ENCODE peak calls at places on chromosomes 2 and 18, in four cellular contexts. O is GM12878, F is small intestine, L is HAP-1. R is an unnamed sample. For H3K9me3, the result is how much of the 10 kb centered on the place peaks cover.

GRCh38 chr2:21501344-21502027 is 377.7 kb downstream of the TDRD15 start:
- DNase-seq in O (no peak), F (no peak), L (no peak), R (no peak)

GRCh38 chr18:13217971-13218375 is 587 bp upstream of the LDLRAD4 start:
- DNase-seq in O (no peak), F (peak), L (no peak), R (no peak)

GRCh38 chr2:209663149-209663548 is 108.5 kb upstream of the UNC80 start:
- DNase-seq in O (no peak), F (no peak), L (no peak), R (no peak)

GRCh38 chr2:9112079-9112721 is 94.4 kb upstream of the ASAP2 start:
- DNase-seq in O (no peak), F (no peak), L (no peak), R (no peak)

GRCh38 chr2:170271340-170271739 is 93.4 kb downstream of the MYO3B start:
- DNase-seq in O (no peak), F (no peak), L (no peak), R (no peak)

GRCh38 chr2:24785704-24786321 is 7.4 kb downstream of the PTRHD1 start:
- DNase-seq in O (peak), F (no peak), L (no peak), R (no peak)

GRCh38 chr2:100237770-100238169 is 84.5 kb downstream of the LONRF2 start:
- DNase-seq in O (no peak), F (no peak), L (no peak), R (no peak)

GRCh38 chr2:38440655-38441054 is 63.6 kb upstream of the ATL2 start:
- DNase-seq in O (no peak), F (peak), L (no peak), R (no peak)

GRCh38 chr18:10519999-10520935 is 5.6 kb upstream of the NAPG start:
- DNase-seq in O (peak), F (peak), L (peak), R (no peak)

GRCh38 chr2:161146209-161146775 is 13.9 kb upstream of the TANK start:
- DNase-seq in O (no peak), F (no peak), L (no peak), R (no peak)
- H3K9me3 ChIP-seq in O (under half), F (under half), L (under half), R (under half)

GRCh38 chr2:16196687-16197503 is 256.5 kb downstream of the MYCN start:
- DNase-seq in O (no peak), F (peak), L (peak), R (no peak)
- H3K9me3 ChIP-seq in O (under half), F (under half), L (under half), R (under half)

GRCh38 chr2:56803596-56803995 is 619.8 kb downstream of the CCDC85A start:
- DNase-seq in O (no peak), F (no peak), L (no peak), R (no peak)

GRCh38 chr2:56801214-56801613 is 617.4 kb downstream of the CCDC85A start:
- DNase-seq in O (no peak), F (no peak), L (no peak), R (no peak)

GRCh38 chr2:56806924-56807323 is 623.1 kb downstream of the CCDC85A start:
- DNase-seq in O (no peak), F (no peak), L (no peak), R (no peak)

DNA sequence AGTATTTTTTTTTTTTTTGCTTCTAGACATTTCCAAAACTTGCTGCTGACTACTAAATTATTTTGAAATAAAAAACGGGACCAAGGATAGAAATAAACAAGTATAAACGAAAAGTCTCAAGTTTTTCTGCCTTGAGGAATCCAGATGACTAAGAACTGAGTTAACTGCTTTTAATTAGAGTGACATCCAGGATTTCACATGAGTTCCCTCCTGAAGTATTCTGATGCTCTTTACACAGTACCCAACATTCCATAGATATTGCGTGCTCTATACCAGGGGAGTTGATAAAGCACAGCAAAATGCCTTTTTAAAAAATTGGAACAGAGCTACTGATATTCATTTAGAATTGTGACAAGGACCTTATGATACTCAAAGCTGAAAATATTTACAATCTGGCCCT is 618.0 kb downstream of the CCDC85A start:
- DNase-seq in O (no peak), F (no peak), L (no peak), R (no peak)
- H3K9me3 ChIP-seq in O (under half), F (under half), L (under half), R (under half)

GRCh38 chr18:71038196-71038595 is 749.4 kb downstream of the SOCS6 start:
- DNase-seq in O (no peak), F (no peak), L (no peak), R (no peak)

GRCh38 chr18:71040161-71040560 is 751.3 kb downstream of the SOCS6 start:
- DNase-seq in O (no peak), F (no peak), L (no peak), R (no peak)

GRCh38 chr18:71036783-71037182 is 747.9 kb downstream of the SOCS6 start:
- DNase-seq in O (no peak), F (no peak), L (no peak), R (no peak)
- H3K9me3 ChIP-seq in O (under half), F (under half), L (under half), R (under half)

DNA sequence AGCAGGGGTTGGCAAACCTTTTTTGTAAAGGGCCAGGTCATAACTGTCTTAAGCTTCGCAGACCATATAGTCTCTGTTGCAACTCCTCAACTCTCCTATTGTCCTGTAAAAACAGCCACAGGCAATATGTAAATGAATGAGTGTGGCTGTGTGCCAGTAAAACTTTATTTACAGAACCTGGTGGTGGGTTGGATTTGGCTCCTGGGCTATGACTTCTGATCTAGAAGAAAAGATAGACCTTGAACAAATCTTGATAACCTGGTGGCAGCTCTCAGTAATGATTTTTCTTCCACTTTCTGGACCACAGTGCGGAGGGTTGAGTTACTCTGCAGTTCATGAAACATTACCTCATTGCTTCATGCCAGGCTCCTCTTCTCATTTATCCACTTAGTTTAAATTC is 139.3 kb downstream of the MYCN start:
- DNase-seq in O (no peak), F (peak), L (peak), R (no peak)
- H3K9me3 ChIP-seq in O (under half), F (under half), L (under half), R (under half)

GRCh38 chr2:108946442-108946841 is 42.6 kb downstream of the EDAR start:
- DNase-seq in O (no peak), F (no peak), L (no peak), R (no peak)
- H3K9me3 ChIP-seq in O (under half), F (under half), L (under half), R (under half)

GRCh38 chr18:79932907-79933306 is 18.5 kb downstream of the SLC66A2 start:
- DNase-seq in O (no peak), F (no peak), L (no peak), R (no peak)
- H3K9me3 ChIP-seq in O (under half), F (under half), L (under half), R (under half)

GRCh38 chr2:171834286-171834685 is 59.8 kb downstream of the SLC25A12 start:
- DNase-seq in O (no peak), F (no peak), L (no peak), R (no peak)

GRCh38 chr2:171832489-171832888 is 61.6 kb downstream of the SLC25A12 start:
- DNase-seq in O (no peak), F (no peak), L (no peak), R (no peak)

GRCh38 chr2:171824086-171824485 is 70.0 kb downstream of the SLC25A12 start:
- DNase-seq in O (no peak), F (no peak), L (no peak), R (no peak)

DNA sequence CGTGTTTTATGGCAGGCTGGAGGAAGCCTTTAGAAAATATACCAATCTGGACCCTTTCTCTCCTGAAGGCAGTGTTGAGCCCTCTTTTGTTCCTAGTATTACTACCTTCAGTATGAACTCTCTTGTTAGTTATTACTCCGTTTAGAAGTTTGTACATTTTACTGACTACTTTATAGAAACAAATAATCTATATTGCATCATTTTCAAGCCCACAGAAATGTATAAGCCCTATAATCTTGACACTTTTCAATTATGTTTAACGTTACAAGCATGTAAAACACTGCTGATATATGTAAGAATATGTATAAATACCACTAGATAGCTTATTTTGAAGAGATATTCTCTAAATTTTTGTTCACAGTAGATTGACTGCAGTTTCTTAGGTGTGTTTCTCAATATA is 64.0 kb downstream of the SLC25A12 start:
- DNase-seq in O (no peak), F (no peak), L (no peak), R (no peak)
- H3K9me3 ChIP-seq in O (under half), F (under half), L (under half), R (under half)

R was measured in T-helper 17 cell.